ENCODE peak calls at places on chromosomes 3 and 15, in four cellular contexts. One of them, this sample, is unnamed.

GRCh38 chr3:14201881-14202684 is 23.5 kb downstream of the LSM3 start:
- DNase-seq in HFFc6: no peak
- DNase-seq in Peyer's patch: no peak
- DNase-seq in hepatocyte: no peak
- DNase-seq in this sample: no peak

GRCh38 chr3:144643778-144644191 is 672.2 kb downstream of the DIPK2A start:
- DNase-seq in HFFc6: no peak
- DNase-seq in Peyer's patch: no peak
- DNase-seq in hepatocyte: peak
- DNase-seq in this sample: no peak

GRCh38 chr3:65314265-65314664 is 626.5 kb upstream of the ADAMTS9 start:
- DNase-seq in HFFc6: no peak
- DNase-seq in Peyer's patch: no peak
- DNase-seq in hepatocyte: no peak
- DNase-seq in this sample: no peak

GRCh38 chr3:72144773-72145505 is 360.0 kb upstream of the PROK2 start:
- DNase-seq in HFFc6: no peak
- DNase-seq in Peyer's patch: no peak
- DNase-seq in hepatocyte: peak
- DNase-seq in this sample: no peak

GRCh38 chr3:17166369-17166768 is 281.6 kb downstream of the PLCL2 start:
- DNase-seq in HFFc6: no peak
- DNase-seq in Peyer's patch: no peak
- DNase-seq in hepatocyte: no peak
- DNase-seq in this sample: no peak

GRCh38 chr3:143236226-143236964 is 116.8 kb downstream of the CHST2 start:
- DNase-seq in HFFc6: no peak
- DNase-seq in Peyer's patch: no peak
- DNase-seq in hepatocyte: no peak
- DNase-seq in this sample: no peak

GRCh38 chr3:170204509-170204908 is 17.7 kb upstream of the PRKCI start:
- DNase-seq in HFFc6: no peak
- DNase-seq in Peyer's patch: no peak
- DNase-seq in hepatocyte: no peak
- DNase-seq in this sample: no peak

GRCh38 chr3:122991236-122991985 is 36.2 kb downstream of the SEMA5B start:
- DNase-seq in HFFc6: no peak
- DNase-seq in Peyer's patch: no peak
- DNase-seq in hepatocyte: no peak
- DNase-seq in this sample: no peak

GRCh38 chr15:58839485-58839884 is 68.4 kb downstream of the MINDY2 start:
- DNase-seq in HFFc6: no peak
- DNase-seq in Peyer's patch: no peak
- DNase-seq in hepatocyte: no peak
- DNase-seq in this sample: no peak

GRCh38 chr15:70376929-70377691 is 279.4 kb upstream of the TLE3 start:
- DNase-seq in HFFc6: peak
- DNase-seq in Peyer's patch: no peak
- DNase-seq in hepatocyte: peak
- DNase-seq in this sample: no peak

GRCh38 chr3:129383292-129383860 is 45.1 kb downstream of the EFCAB12 start:
- DNase-seq in HFFc6: peak
- DNase-seq in Peyer's patch: peak
- DNase-seq in hepatocyte: peak
- DNase-seq in this sample: no peak

GRCh38 chr3:44803298-44803697 is 41.7 kb downstream of the KIF15 start:
- DNase-seq in HFFc6: no peak
- DNase-seq in Peyer's patch: no peak
- DNase-seq in hepatocyte: no peak
- DNase-seq in this sample: no peak

GRCh38 chr3:44802006-44802405 is 40.4 kb downstream of the KIF15 start:
- DNase-seq in HFFc6: no peak
- DNase-seq in Peyer's patch: no peak
- DNase-seq in hepatocyte: no peak
- DNase-seq in this sample: no peak

DNA sequence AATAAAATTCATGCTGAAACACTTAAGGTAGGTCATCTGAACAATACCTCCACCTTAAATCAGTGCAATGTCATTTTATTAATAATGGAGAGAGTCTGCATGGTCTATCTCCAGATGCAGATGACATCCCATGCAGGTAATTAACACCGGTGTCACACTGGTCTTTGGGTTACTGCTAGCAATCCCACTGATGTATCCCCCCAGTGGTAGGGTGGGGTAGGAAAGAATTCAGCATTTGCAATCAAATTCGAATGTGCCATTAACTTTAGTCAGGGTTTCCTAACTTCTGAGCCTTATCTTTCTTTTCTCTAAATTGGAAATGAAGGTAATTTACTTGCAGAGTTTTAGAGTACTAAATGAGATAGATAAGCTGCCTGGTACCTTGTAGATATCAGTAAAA is 44.4 kb downstream of the KIF15 start:
- DNase-seq in HFFc6: no peak
- DNase-seq in Peyer's patch: no peak
- DNase-seq in hepatocyte: no peak
- DNase-seq in this sample: no peak
- TF ChIP-seq CTCF in HFFc6: peak
- TF ChIP-seq CTCF in Peyer's patch: no peak
- TF ChIP-seq CTCF in hepatocyte: no peak
- TF ChIP-seq CTCF in this sample: no peak

DNA sequence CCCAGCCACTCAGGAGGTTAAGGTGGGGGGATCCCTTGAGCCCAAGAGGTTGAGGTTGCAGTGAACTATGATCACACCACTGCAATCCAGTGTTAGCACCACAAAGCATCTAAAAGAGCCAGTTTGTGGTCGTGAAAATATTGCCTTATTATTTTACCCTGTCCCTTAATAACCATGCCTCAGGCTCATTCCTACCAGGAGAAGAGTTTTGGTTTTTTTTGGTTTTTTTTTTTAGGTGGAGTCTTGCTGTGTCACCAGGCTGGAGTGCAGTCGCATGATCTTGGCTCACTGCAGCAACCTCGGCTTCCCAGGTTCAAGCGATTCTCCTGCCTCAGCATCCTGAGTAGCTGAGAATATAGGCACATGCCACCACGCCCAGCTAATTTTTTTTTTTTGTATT is 17.9 kb upstream of the AVEN start:
- DNase-seq in HFFc6: no peak
- DNase-seq in Peyer's patch: no peak
- DNase-seq in hepatocyte: no peak
- DNase-seq in this sample: no peak
- TF ChIP-seq CTCF in HFFc6: no peak
- TF ChIP-seq CTCF in Peyer's patch: no peak
- TF ChIP-seq CTCF in hepatocyte: no peak
- TF ChIP-seq CTCF in this sample: no peak

DNA sequence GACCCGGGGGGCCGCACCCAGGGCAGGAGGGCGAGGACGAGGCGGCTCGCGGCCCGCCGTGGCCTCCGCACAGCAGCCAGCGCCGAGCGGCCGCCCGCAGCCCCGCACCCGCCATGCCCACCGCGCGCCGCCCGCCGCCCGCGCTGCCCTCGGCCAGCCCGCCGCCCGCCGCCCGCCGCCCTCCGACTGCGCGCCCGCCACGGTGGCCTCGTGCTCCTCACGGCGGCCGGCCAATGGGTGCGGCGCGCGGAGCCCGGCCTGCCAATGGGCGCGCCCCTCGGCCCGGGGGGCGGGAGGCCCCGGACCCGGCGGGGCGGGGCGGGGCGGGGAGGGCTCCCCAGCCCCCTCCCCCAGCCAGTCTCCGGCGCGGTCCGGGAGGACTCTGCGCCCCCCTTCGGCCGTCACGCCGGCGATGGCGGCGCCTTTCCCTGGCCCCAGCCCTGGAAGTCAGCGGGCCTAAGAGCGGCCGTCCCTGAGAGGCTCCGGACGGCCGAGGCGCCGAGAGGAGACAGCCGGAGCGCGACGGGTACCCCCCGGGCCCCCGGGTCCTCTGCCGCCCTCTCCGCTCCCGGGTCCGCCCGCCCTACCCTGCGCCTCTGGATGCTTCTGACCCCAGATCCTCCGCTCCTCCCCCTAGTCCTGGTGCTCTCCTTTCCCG is at the start of gene NT5DC2:
- DNase-seq in HFFc6: no peak
- DNase-seq in Peyer's patch: peak
- DNase-seq in hepatocyte: peak
- DNase-seq in this sample: no peak
- TF ChIP-seq CTCF in HFFc6: peak
- TF ChIP-seq CTCF in Peyer's patch: no peak
- TF ChIP-seq CTCF in hepatocyte: no peak
- TF ChIP-seq CTCF in this sample: no peak

DNA sequence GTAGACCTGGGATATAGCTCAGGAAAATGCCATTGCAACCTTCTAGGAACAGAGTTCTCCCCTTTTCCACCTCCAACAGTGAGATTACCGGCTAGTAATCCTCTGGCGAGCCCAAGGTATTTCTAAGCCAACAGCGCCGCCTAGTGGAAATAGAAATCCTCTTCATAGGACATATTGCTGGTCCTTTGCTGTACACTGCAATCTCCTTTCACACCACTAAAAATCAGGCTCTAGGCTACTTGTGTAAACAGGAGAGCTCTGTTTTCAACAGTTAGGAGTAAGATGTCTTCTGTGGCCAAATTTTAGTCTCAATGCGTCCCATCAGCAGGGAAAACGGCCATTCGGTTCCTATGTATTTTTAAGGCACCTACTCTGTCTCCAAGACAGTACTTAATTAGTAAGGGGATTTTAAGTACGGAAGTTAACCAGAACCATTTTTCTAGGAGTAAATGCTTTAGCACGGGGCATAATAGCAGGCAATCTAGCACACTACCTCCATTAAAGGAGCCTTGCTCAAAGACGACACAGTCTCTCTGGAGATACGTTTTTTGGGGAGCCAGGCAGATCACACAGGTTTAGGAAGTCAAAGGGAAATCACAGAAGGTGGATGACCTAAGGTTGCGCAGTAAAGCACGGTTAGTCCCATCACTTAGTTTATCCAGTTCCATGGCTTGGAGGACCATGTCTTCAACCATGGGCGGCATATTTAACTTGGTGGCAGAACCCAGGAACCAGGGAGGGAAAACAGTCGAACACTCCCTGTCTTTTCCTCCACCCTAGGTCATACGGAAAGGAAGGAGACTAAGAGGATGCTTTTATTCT is 43.8 kb downstream of the NCEH1 start:
- DNase-seq in HFFc6: peak
- DNase-seq in Peyer's patch: peak
- DNase-seq in hepatocyte: peak
- DNase-seq in this sample: peak
- TF ChIP-seq CTCF in HFFc6: peak
- TF ChIP-seq CTCF in Peyer's patch: peak
- TF ChIP-seq CTCF in hepatocyte: peak
- TF ChIP-seq CTCF in this sample: peak

DNA sequence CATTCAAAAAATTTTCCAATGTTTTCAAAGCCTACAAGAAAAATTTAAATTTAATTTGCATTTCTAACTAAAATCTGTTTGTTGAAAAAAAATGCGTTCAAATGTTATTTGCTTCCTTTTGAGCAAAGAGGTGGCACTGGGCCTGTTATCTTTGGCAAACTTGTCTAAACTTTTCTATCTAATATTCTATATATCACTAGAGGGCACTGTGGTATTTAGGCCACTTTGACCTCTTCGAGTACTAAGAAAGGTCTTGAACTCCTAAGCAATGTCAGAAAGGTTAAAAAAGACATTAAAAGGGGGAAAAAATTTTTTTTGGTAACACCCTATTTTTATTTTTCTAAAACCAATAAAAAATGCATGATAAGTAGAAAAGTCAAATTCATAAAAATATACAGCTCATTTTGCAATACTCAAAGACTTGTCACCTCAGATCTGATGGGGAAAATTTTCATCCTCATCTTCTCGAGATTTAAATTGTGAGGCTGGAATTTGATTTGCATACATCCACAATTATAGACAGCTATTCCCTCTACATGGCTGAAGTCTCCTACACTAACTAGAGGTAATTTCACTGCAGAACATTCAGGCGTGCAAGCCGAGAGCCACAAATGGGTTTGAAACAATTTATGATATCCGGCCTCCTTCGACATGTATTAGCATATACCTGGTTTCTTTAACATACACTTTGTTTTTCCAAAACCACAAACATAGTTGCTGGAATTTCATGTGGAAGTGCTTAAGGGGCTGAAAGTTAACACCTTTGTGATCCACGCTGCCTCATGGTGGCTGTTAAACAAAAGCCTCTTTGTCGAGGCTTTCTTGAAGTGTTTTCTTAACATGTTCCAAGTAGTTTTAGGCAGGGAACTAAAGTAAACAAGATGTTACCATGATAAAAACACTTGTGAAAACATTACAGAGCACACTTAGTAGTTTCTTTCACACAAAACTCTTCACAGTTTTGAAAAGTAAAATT is 576.4 kb downstream of the FOXP1 start:
- DNase-seq in HFFc6: no peak
- DNase-seq in Peyer's patch: no peak
- DNase-seq in hepatocyte: peak
- DNase-seq in this sample: no peak
- TF ChIP-seq CTCF in HFFc6: peak
- TF ChIP-seq CTCF in Peyer's patch: peak
- TF ChIP-seq CTCF in hepatocyte: peak
- TF ChIP-seq CTCF in this sample: peak

DNA sequence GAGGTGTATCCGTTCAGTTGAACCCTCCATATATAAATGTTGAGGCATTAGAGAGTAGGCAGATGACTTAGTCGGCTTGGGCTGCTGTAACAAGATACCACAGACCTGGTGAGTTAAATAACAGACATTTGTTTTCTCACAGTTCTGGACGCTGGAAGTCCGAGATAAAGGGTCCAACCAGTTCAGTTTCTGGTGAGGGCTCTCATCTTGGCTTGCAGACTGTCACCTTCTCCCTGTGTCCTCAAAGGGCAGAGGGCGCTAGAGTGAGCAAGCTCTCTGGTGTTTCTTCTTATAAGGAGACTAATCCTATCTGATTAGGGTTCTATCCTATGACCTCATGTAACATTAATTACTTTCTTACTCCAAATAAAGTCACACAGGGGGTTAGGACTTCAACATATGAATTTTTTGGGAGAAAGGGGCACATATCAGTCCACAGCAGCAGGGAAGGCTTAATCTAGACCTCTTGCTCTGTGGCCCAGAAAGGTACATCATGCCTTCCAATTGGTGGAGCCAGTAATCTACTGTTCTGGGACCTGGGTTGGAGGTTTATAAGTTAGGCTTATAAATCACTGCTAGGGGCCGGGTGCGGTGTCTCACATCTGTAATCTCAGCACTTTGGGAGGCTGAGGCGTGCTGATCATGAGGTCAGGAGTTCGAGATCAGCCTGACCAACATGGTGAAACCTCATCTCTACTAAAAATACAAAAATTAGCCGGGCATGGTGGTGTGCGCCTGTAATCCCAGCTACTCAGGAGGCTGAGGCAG is 26.3 kb upstream of the SLC28A2 start:
- DNase-seq in HFFc6: no peak
- DNase-seq in Peyer's patch: no peak
- DNase-seq in hepatocyte: no peak
- DNase-seq in this sample: no peak
- TF ChIP-seq CTCF in HFFc6: no peak
- TF ChIP-seq CTCF in Peyer's patch: no peak
- TF ChIP-seq CTCF in hepatocyte: no peak
- TF ChIP-seq CTCF in this sample: no peak

GRCh38 chr3:157354722-157355121 is 81.9 kb upstream of the PTX3 start:
- DNase-seq in HFFc6: peak
- DNase-seq in Peyer's patch: no peak
- DNase-seq in hepatocyte: peak
- DNase-seq in this sample: no peak
- TF ChIP-seq CTCF in HFFc6: peak
- TF ChIP-seq CTCF in Peyer's patch: no peak
- TF ChIP-seq CTCF in hepatocyte: peak
- TF ChIP-seq CTCF in this sample: peak

GRCh38 chr15:90901799-90902655 is 1.1 kb upstream of the MAN2A2 start:
- DNase-seq in HFFc6: peak
- DNase-seq in Peyer's patch: peak
- DNase-seq in hepatocyte: peak
- DNase-seq in this sample: peak
- TF ChIP-seq CTCF in HFFc6: peak
- TF ChIP-seq CTCF in Peyer's patch: peak
- TF ChIP-seq CTCF in hepatocyte: peak
- TF ChIP-seq CTCF in this sample: peak

This sample was measured in CD14-positive monocyte.